ENCODE peak calls at places on chromosomes 11 and 22, in four cellular contexts. L is HL-60, N is GM12878, O is K562. M is an unnamed sample.

GRCh38 chr22:47194476-47195155 is 432.2 kb downstream of the TBC1D22A start:
- DNase-seq in L (no peak), N (no peak), O (no peak), M (peak)

GRCh38 chr11:131275580-131275979 is 94.8 kb upstream of the NTM start:
- DNase-seq in O (no peak), L (no peak), N (no peak), M (no peak)

GRCh38 chr11:92556435-92556834 is 331.8 kb downstream of the FAT3 start:
- DNase-seq in N (no peak), O (no peak), L (no peak), M (no peak)

GRCh38 chr11:69209936-69210659 is 54.4 kb downstream of the SMIM38 start:
- DNase-seq in N (peak), L (peak), O (peak), M (no peak)

GRCh38 chr11:117930668-117931330 is 1.6 kb upstream of the TMPRSS13 start:
- DNase-seq in N (no peak), L (no peak), O (no peak), M (no peak)

GRCh38 chr11:131870305-131870704 is 499.9 kb downstream of the NTM start:
- DNase-seq in O (no peak), L (no peak), N (no peak), M (no peak)

GRCh38 chr11:66020618-66021357 is 5.5 kb downstream of the CATSPER1 start:
- DNase-seq in N (no peak), O (peak), L (no peak), M (no peak)

GRCh38 chr11:18723991-18724390 is 2.0 kb downstream of the IGSF22 start:
- DNase-seq in L (no peak), O (no peak), N (no peak), M (no peak)

DNA sequence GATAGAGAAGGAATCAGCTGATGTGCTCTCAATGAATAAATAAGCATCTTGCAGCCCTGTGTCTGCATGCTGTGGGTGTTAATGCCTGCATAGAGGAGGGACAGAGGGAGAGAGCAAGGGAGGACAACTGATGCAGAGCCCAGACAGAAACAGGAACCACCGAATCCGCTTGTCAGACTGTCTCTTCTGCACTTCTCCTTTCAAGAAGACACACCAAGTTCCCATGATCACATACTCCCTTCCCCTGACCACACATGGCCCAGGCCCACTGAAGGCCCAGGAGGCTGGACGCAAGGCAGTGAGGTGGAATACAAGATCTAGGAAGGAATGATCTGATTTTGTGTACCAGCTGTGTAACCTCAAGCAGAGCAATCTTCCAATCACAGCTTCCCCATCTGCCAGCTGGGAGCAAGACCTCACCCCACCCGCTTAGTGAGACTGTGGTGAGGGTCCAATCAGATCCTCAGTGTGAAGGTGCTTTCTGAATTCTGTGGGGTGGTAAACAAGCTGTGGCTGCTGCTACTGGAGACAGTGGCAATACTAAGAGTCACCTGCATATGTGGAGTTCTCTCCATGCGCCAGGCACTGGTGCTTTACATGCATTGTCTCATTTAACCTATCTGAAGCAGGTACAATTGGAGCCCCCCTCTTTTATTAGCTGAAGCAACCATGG is 50.5 kb downstream of the CWC15 start:
- DNase-seq in N (no peak), O (no peak), L (no peak), M (no peak)
- TF ChIP-seq SPI1 in N (peak), O (peak), L (peak), M (peak)

DNA sequence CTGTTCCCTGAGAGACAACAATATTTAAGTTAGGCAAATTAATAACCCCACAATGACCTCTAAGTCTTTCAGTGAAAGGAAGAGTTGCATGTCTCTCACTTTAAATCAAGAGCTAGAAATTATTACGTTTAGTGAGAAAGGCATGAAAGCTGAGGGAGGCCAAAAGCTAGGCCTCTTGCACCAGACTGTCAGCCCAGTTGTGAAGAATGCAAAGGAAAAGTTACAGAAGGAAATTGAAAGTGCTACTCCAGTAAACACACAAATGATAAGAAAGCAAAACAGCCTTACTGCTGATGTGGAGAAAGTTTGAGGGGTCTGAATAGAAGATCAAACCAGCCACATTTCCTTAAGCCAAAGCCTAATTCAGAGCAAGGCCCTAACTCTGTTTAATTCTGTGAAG is 45.0 kb downstream of the BBOX1 start:
- DNase-seq in N (no peak), L (no peak), O (no peak), M (no peak)
- TF ChIP-seq SPI1 in N (no peak), L (no peak), O (no peak), M (no peak)

GRCh38 chr22:21791635-21792625 is 56.3 kb upstream of the YPEL1 start:
- DNase-seq in L (no peak), N (peak), O (peak), M (no peak)
- TF ChIP-seq SPI1 in L (no peak), N (no peak), O (no peak), M (no peak)

GRCh38 chr22:45435544-45436139 is 22.1 kb downstream of the RIBC2 start:
- DNase-seq in N (peak), O (peak), L (peak), M (peak)
- TF ChIP-seq SPI1 in N (no peak), O (no peak), L (peak), M (no peak)

DNA sequence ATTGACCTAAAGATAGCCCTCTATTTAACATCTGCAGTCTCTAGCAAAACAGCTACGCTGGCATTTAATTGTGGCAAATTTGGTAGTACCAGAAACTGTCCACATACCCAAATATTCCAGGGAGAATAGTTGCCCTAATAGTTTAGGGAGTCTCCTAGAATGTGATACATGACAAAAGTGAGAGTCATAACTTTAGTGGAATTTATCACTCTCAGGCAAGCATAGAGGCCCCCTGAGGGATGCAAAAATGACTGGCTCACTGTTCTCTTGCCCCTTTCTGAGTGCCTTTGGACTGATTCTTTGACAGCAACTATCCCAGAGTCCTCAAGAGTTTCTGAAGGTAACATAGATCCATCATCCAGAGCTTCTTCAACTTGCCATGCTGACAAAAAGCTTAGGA is 2.3 kb upstream of the OR51B4 start:
- DNase-seq in O (no peak), L (no peak), N (no peak), M (no peak)
- TF ChIP-seq SPI1 in O (no peak), L (no peak), N (no peak), M (no peak)

GRCh38 chr22:20509344-20510047 is 2.1 kb downstream of the MED15 start:
- DNase-seq in O (peak), N (no peak), L (peak), M (no peak)
- TF ChIP-seq SPI1 in O (peak), N (peak), L (peak), M (peak)

GRCh38 chr11:95324826-95325225 is 93.8 kb upstream of the SESN3 start:
- DNase-seq in N (no peak), L (no peak), O (no peak), M (no peak)

GRCh38 chr11:95325777-95326258 is 94.8 kb upstream of the SESN3 start:
- DNase-seq in O (no peak), N (no peak), L (no peak), M (no peak)

GRCh38 chr11:95327273-95327948 is 96.4 kb upstream of the SESN3 start:
- DNase-seq in L (no peak), N (no peak), O (no peak), M (no peak)

GRCh38 chr11:95318459-95318858 is 87.5 kb upstream of the SESN3 start:
- DNase-seq in O (no peak), N (no peak), L (no peak), M (no peak)

GRCh38 chr11:95322546-95322945 is 91.5 kb upstream of the SESN3 start:
- DNase-seq in N (no peak), O (no peak), L (no peak), M (no peak)
- TF ChIP-seq SPI1 in N (no peak), O (no peak), L (no peak), M (no peak)

GRCh38 chr11:85827768-85828639 is 17.1 kb upstream of the SYTL2 start:
- DNase-seq in N (no peak), O (no peak), L (no peak), M (no peak)

GRCh38 chr11:85825590-85825989 is 14.6 kb upstream of the SYTL2 start:
- DNase-seq in N (no peak), L (no peak), O (no peak), M (no peak)

GRCh38 chr11:85828640-85828978 is 17.7 kb upstream of the SYTL2 start:
- DNase-seq in O (no peak), L (no peak), N (no peak), M (no peak)

GRCh38 chr11:85823816-85824215 is 12.9 kb upstream of the SYTL2 start:
- DNase-seq in N (no peak), L (no peak), O (no peak), M (no peak)

DNA sequence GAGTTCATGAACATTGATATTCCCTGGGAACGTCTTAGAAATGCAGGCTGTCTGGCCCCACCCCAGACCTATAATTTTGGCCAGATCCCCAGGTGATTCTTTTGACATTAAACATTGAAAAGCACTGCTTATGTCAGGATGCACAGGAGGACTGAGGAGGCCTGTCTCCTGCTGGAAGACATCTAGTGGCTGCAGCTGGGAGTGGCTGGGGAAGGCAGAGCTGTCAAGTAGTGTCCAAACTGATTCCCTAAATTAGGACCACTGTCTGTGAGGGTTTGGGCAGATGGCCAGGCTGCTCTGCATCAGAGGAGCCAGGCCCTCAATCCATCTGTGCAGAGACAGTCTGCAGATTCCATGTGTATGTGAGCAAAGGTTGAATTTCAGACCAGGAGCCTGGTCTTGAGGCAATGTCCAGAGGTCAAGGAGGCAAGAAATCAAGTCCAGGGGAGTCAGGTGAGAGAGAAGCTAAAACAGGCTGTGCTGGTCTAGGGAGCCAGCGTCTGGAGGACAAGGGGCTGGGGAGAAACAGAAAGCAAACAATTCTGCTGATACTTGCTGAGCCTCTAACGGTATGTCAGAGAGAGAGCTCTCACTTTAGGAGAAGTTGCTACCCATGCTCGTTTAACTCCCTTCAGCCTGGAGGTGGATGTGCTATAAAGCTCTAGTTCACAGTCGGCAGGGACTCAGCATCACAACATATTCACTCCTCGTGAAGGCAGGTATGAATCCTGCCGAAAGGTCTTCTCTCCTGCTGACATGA is 15.3 kb upstream of the SYTL2 start:
- DNase-seq in O (peak), L (no peak), N (no peak), M (peak)
- TF ChIP-seq SPI1 in O (no peak), L (no peak), N (no peak), M (no peak)

DNA sequence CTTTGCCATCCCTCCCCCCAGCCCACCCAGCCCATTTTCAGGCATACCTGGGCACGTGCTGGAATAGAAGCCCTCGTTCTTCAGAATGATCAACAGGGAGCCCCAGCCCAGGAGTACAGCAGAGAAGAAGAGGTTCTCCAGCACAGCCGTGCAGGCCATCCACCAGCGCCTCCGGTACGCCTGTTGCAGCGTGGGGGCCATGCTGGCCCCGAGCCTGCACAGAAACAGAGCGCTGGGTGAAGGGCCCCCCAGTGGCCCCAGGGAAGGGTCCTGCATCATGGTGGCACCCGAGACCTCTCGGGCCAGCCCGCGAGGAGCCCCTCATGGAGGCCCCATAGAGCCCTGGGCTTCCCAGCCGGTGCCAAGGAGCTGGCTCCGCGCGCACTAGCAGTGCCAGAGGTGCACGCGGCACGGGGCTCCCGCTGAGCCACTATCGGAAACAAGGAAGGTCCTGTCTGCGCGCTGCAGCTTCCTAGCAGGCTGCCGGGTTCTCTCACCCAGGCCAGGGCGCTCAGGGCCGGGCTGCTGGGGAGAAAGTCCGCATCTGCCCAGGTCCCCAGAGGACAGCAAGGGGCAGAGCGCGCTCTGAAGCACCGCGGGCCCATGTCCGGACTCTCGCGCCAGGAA is 1.5 kb downstream of the SLC43A1 start:
- DNase-seq in N (no peak), L (no peak), O (peak), M (no peak)
- TF ChIP-seq SPI1 in N (no peak), L (no peak), O (no peak), M (no peak)

DNA sequence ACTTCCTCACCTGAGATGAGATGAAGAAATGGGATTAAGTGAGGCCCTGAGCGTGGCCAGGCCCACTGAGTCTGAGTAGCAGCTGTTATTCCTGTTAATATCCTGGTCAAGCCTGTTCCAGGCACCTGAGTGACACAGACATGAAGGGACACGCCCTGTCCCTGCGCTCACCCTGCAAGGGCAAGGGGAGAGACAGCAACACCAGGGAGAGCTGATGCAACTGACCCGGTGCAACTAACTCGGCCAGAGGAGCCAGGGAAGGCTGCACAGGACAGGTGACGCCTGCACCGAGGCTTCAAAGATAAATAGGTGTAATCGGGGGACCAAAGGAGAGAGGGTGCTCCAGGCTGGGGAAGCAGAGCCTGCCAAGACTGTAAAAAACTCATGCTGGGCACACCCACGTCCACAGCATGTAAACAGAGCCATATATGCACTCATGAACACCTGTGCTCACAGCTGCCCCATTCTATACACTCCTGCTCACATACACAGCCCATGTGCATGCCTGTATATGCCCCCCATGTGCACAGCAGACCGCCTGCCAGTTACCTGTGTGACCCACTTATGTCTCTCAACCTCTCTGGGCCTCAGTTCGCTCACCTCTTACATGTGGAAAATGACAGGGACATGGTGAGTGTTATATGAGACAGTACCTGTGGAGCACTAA is 22.8 kb upstream of the GCAT start:
- DNase-seq in N (no peak), O (no peak), L (no peak), M (no peak)
- TF ChIP-seq SPI1 in N (no peak), O (no peak), L (no peak), M (no peak)